ENCODE peak calls at places on chromosomes 2 and 18, in six cellular contexts. A is coronary artery, P is spleen, L is brain microvascular endothelial cell, B is keratinocyte, T is right atrium auricular region. G is an unnamed sample.

GRCh38 chr18:74281639-74282358 is 10.0 kb downstream of the CYB5A start:
- DNase-seq in A (no peak), P (no peak), L (no peak), B (no peak), T (no peak), G (no peak)

GRCh38 chr18:77059294-77059916 is 73.2 kb downstream of the MBP start:
- DNase-seq in A (no peak), P (no peak), L (peak), B (no peak), T (no peak), G (no peak)

GRCh38 chr2:68741238-68741637 is 6.6 kb downstream of the ARHGAP25 start:
- DNase-seq in A (no peak), P (no peak), L (no peak), B (no peak), T (peak), G (no peak)

GRCh38 chr2:36266536-36267121 is 88.9 kb upstream of the CRIM1 start:
- DNase-seq in A (no peak), P (no peak), L (no peak), B (no peak), T (no peak), G (no peak)

GRCh38 chr2:57107353-57107752 is 923.6 kb downstream of the CCDC85A start:
- DNase-seq in A (no peak), P (no peak), L (no peak), B (no peak), T (no peak), G (no peak)

GRCh38 chr2:85976106-85976920 is 87.5 kb upstream of the ST3GAL5 start:
- DNase-seq in A (peak), P (peak), L (no peak), B (no peak), T (peak), G (no peak)

GRCh38 chr2:37670378-37671012 is 947 bp downstream of the CDC42EP3 start:
- DNase-seq in A (no peak), P (no peak), L (no peak), B (no peak), T (no peak), G (no peak)

GRCh38 chr2:26347286-26347865 is 787 bp upstream of the ADGRF3 start:
- DNase-seq in A (no peak), P (no peak), L (no peak), B (no peak), T (no peak), G (no peak)

GRCh38 chr2:41750829-41751228 is 297.0 kb upstream of the PKDCC start:
- DNase-seq in A (no peak), P (no peak), L (no peak), B (no peak), T (no peak), G (no peak)

GRCh38 chr2:119367472-119368099 is 809 bp downstream of the DBI start:
- DNase-seq in A (no peak), P (peak), L (no peak), B (no peak), T (peak), G (peak)

GRCh38 chr2:215528555-215528954 is 92.7 kb upstream of the FN1 start:
- DNase-seq in A (no peak), P (no peak), L (peak), B (peak), T (no peak), G (no peak)

GRCh38 chr18:77084757-77085035 is 47.9 kb downstream of the MBP start:
- DNase-seq in A (no peak), P (no peak), L (no peak), B (no peak), T (no peak), G (no peak)

GRCh38 chr2:175180701-175181103 is 808 bp downstream of the ATP5MC3 start:
- DNase-seq in A (peak), P (no peak), L (no peak), B (no peak), T (no peak), G (peak)

GRCh38 chr2:188975497-188976102 is 1.4 kb downstream of the COL3A1 start:
- DNase-seq in A (no peak), P (no peak), L (peak), B (no peak), T (no peak), G (no peak)

GRCh38 chr2:98518106-98518505 is 73.4 kb downstream of the INPP4A start:
- DNase-seq in A (no peak), P (peak), L (no peak), B (no peak), T (no peak), G (peak)

GRCh38 chr2:27705851-27706622 is 42.3 kb downstream of the SLC4A1AP start:
- DNase-seq in A (peak), P (no peak), L (peak), B (peak), T (peak), G (no peak)

GRCh38 chr18:27921392-27921791 is 255.5 kb downstream of the CDH2 start:
- DNase-seq in A (no peak), P (no peak), L (no peak), B (no peak), T (no peak), G (no peak)

GRCh38 chr18:27921904-27922541 is 254.9 kb downstream of the CDH2 start:
- DNase-seq in A (no peak), P (no peak), L (peak), B (peak), T (no peak), G (no peak)

DNA sequence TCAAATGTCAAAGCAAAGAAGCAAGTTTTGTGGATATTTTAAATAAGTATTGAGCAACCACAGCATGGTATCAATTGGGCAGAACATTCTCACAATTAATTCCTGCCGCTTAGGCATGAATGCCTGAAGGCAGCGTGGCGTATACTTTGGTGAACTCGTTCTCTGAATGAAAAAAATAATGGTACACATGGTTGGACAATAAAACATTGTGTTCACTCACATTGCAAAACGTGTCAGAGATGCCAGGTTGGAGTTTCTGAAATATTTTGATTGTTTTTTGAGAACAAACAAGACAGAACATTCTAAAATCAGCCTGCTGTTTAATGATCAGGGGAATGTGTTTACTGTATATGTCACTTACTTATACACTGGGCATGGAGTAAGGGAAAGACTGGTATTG is 254.2 kb downstream of the CDH2 start:
- DNase-seq in A (no peak), P (no peak), L (no peak), B (no peak), T (no peak), G (no peak)
- H3K27ac ChIP-seq in A (no peak), P (no peak), L (peak), B (no peak), T (no peak), G (no peak)

GRCh38 chr2:42871372-42871771 is 79.0 kb upstream of the HAAO start:
- DNase-seq in A (no peak), P (no peak), L (no peak), B (no peak), T (no peak), G (no peak)

GRCh38 chr2:42875880-42876279 is 83.5 kb upstream of the HAAO start:
- DNase-seq in A (peak), P (no peak), L (no peak), B (no peak), T (no peak), G (no peak)

GRCh38 chr2:42876280-42876840 is 84.0 kb upstream of the HAAO start:
- DNase-seq in A (no peak), P (no peak), L (no peak), B (no peak), T (no peak), G (no peak)

GRCh38 chr2:42874838-42875801 is 82.7 kb upstream of the HAAO start:
- DNase-seq in A (peak), P (no peak), L (no peak), B (no peak), T (no peak), G (no peak)

GRCh38 chr2:42872736-42873135 is 80.4 kb upstream of the HAAO start:
- DNase-seq in A (no peak), P (no peak), L (no peak), B (no peak), T (no peak), G (no peak)
- H3K27ac ChIP-seq in A (no peak), P (no peak), L (no peak), B (no peak), T (peak), G (no peak)

DNA sequence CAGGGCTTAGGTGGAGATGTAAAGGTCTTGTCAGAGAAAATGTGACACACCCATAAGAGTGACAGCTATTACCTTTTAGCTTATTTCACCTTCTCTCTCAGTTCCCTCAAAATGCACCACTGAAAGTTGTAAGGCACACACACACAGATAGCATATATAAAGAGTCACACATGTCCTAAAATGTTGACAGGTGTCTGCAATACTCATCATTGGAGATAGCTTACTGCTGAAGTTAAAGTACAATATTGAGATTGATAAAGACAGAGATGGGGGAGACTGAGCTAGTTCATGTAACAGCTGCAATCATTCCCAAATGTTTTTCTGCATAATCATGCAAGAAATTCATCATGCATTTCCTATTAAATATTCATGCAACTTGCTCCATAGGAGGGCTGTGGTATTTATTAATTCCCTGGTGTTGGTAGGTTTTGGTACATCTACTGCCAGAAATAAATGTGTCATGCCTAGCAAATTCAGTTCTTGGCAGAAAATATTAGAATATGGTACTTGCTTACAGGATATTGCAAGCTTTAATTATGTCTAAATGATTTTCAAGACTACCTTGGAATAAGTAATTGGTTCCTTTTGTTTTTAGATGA is 118.8 kb upstream of the RBMS1 start:
- DNase-seq in A (no peak), P (no peak), L (no peak), B (no peak), T (no peak), G (no peak)
- H3K27ac ChIP-seq in A (no peak), P (no peak), L (no peak), B (no peak), T (no peak), G (no peak)

DNA sequence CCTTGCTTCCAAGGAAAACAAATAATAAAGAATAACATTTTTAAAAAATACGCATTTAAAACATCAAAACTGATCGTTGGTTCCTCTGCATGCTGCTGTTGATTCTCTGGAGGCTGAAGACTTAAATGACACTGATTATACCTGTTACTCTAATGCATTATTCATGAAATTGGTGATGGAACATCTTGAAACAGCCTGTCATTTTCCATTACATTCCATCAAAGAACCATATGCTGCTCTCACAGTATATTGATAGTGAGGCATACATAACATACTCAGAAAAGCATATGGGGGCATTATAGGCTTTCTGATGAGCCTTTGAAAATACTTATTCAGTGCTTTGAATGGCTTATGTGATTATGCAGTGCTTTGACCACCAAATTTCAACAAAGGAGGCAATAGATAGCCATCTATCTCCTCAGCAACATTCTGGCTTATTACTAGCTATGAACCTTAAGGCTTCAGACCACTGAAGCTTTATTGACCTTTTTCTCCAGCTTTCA is 392.1 kb downstream of the CDH19 start:
- DNase-seq in A (no peak), P (no peak), L (no peak), B (no peak), T (no peak), G (no peak)
- H3K27ac ChIP-seq in A (no peak), P (no peak), L (no peak), B (no peak), T (no peak), G (no peak)

GRCh38 chr18:36309436-36310391 is 12.2 kb downstream of the FHOD3 start:
- DNase-seq in A (no peak), P (no peak), L (peak), B (peak), T (peak), G (no peak)
- H3K27ac ChIP-seq in A (no peak), P (no peak), L (peak), B (peak), T (peak), G (no peak)

DNA sequence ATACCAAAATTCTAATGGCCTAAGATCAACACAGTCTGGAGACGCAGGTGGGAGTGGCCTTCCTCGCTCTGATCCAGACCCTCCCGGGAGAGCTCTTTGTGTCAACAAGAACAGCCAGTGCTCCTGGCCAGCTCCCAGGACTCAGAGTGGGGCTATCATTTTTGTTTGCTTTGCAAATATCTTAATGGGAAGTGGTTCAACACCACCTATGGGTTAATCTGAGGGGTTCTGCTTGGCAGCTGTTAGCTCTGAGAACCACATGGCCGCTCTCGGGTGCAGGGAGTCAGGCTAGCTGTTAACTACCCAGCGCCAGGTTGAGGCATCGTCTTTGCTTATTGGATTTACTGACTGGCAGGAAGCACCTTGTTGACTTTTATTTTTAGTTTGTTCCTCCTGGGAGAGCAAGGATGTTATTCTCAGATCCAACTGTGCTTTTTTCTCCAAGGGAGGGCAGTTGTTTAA is 184.8 kb upstream of the SP5 start:
- DNase-seq in A (peak), P (no peak), L (peak), B (no peak), T (peak), G (no peak)
- H3K27ac ChIP-seq in A (peak), P (no peak), L (no peak), B (no peak), T (peak), G (no peak)

GRCh38 chr2:105490956-105491355 is 92.1 kb upstream of the FHL2 start:
- DNase-seq in A (no peak), P (no peak), L (no peak), B (no peak), T (no peak), G (no peak)
- H3K27ac ChIP-seq in A (no peak), P (no peak), L (no peak), B (no peak), T (no peak), G (no peak)

GRCh38 chr2:178188466-178188865 is 5.8 kb upstream of the OSBPL6 start:
- DNase-seq in A (no peak), P (no peak), L (no peak), B (no peak), T (no peak), G (no peak)

GRCh38 chr2:178193496-178193822 is 853 bp upstream of the OSBPL6 start:
- DNase-seq in A (no peak), P (no peak), L (no peak), B (no peak), T (no peak), G (no peak)

GRCh38 chr2:178193823-178194599 is at the start of gene OSBPL6:
- DNase-seq in A (peak), P (peak), L (peak), B (no peak), T (peak), G (peak)

GRCh38 chr2:178187861-178188260 is 6.5 kb upstream of the OSBPL6 start:
- DNase-seq in A (no peak), P (no peak), L (no peak), B (no peak), T (no peak), G (no peak)

DNA sequence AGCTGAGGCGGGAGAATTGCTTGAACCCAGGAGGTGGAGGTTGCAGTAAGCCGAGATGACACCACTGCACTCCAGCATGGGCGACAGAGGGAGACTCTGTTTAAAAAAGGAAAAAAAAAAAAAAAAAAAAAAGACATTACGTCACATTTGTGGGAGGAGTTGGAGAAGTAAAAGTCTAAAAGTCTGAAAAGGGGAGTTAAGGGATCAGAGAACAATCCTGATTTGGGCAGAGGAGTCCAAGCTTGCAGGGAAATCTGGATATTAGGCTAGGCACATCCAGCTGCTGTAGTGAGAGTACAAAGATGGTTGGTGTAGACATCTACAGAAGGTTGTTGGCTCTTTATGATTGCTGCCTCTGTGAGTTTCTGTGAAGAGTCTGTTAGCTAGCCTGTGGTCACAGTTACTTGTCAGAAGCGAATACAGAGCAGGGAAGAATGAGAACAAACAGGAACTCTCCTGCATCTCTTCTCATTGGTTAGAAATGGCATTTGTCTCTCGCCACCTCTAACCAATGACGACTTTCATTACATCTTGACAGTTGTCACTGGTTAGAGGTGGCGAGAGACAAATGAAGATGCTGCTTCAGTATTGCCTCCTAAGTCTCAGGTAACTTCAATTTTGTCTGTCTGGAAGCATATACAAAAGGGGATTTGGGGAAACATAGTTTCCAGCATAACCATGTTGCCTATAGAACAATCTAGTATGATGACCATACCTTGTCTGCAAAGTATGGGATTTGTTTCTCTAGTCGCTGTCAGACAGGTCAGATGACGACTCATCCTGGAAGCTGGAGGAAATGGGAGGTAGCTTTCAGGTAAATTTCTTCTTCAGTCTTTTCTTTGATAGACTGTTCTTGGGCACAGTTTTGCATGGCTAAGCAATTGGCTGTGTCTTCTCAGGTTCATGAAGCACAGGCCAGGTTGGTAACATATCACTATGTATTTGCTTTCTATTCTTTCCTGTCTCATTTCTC is 3.1 kb upstream of the OSBPL6 start:
- DNase-seq in A (no peak), P (no peak), L (no peak), B (no peak), T (no peak), G (no peak)
- H3K27ac ChIP-seq in A (no peak), P (no peak), L (no peak), B (no peak), T (no peak), G (no peak)

GRCh38 chr2:9102861-9103662 is 99.6 kb upstream of the MBOAT2 start:
- DNase-seq in A (peak), P (no peak), L (no peak), B (no peak), T (no peak), G (no peak)
- H3K27ac ChIP-seq in A (no peak), P (no peak), L (no peak), B (peak), T (no peak), G (no peak)